ENCODE peak calls at places on chromosomes 5 and 9, in four cellular contexts. Z, K, Q and B are unnamed samples.

GRCh38 chr5:59673438-59674058 is 220.0 kb downstream of the PDE4D start:
- DNase-seq in K (no peak), Q (peak; percentile 65), Z (no peak), B (peak; percentile 67)

GRCh38 chr5:170070556-170071412 is 34.9 kb upstream of the FOXI1 start:
- DNase-seq in Z (no peak), Q (peak; percentile 49), K (peak; percentile 73), B (peak; percentile 46)

GRCh38 chr5:51997908-51998307 is 614.7 kb downstream of the ISL1 start:
- DNase-seq in K (no peak), Q (no peak), Z (no peak), B (no peak)

GRCh38 chr9:93111371-93112115 is 15.5 kb downstream of the CARD19 start:
- DNase-seq in Q (no peak), K (peak; percentile 74), Z (peak; percentile 25), B (no peak)

GRCh38 chr9:88710449-88710848 is 175.5 kb downstream of the NXNL2 start:
- DNase-seq in Z (no peak), Q (no peak), K (no peak), B (no peak)

GRCh38 chr5:177469061-177469628 is 4.3 kb downstream of the DBN1 start:
- DNase-seq in Z (peak; percentile 65), Q (peak; percentile 65), K (no peak), B (no peak)

GRCh38 chr9:77402286-77402685 is 225.0 kb downstream of the VPS13A start:
- DNase-seq in K (no peak), Z (no peak), Q (peak; percentile 6), B (no peak)

GRCh38 chr9:8268216-8268878 is 468.8 kb upstream of the DMAC1 start:
- DNase-seq in Q (peak; percentile 17), Z (no peak), K (no peak), B (no peak)

GRCh38 chr5:44085083-44085482 is 304.1 kb downstream of the FGF10 start:
- DNase-seq in K (no peak), Z (no peak), Q (no peak), B (no peak)

GRCh38 chr5:108141676-108142075 is 240.2 kb downstream of the FBXL17 start:
- DNase-seq in Z (no peak), Q (no peak), K (no peak), B (no peak)

GRCh38 chr5:56569051-56569450 is 246.3 kb upstream of the MAP3K1 start:
- DNase-seq in Q (no peak), Z (no peak), K (no peak), B (peak; percentile 64)

GRCh38 chr5:174503461-174504265 is 220.7 kb upstream of the MSX2 start:
- DNase-seq in Q (peak; percentile 68), Z (no peak), K (no peak), B (peak; percentile 89)

GRCh38 chr5:142292249-142292648 is 32.6 kb downstream of the SPRY4 start:
- DNase-seq in Z (no peak), K (no peak), Q (no peak), B (no peak)

GRCh38 chr9:107660976-107661375 is 171.4 kb upstream of the KLF4 start:
- DNase-seq in Q (no peak), K (no peak), Z (no peak), B (no peak)

GRCh38 chr9:109409998-109410397 is 88.1 kb downstream of the PTPN3 start:
- DNase-seq in Z (no peak), Q (no peak), K (no peak), B (no peak)

GRCh38 chr9:77927265-77927664 is 104.3 kb downstream of the GNAQ start:
- DNase-seq in Z (no peak), K (no peak), Q (peak; percentile 71), B (peak; percentile 48)

GRCh38 chr9:105858284-105858683 is 163.9 kb downstream of the TMEM38B start:
- DNase-seq in Q (no peak), K (no peak), Z (no peak), B (no peak)

GRCh38 chr5:171955761-171956160 is 50.7 kb downstream of the FBXW11 start:
- DNase-seq in K (no peak), Q (no peak), Z (no peak), B (no peak)

GRCh38 chr5:2522372-2522771 is 229.1 kb downstream of the IRX2 start:
- DNase-seq in K (no peak), Q (no peak), Z (no peak), B (no peak)

GRCh38 chr9:26677965-26678745 is 214.4 kb downstream of the CAAP1 start:
- DNase-seq in K (no peak), Q (no peak), Z (no peak), B (no peak)

GRCh38 chr5:150166193-150167162 is at the start of gene CDX1:
- DNase-seq in Q (no peak), K (no peak), Z (no peak), B (no peak)

GRCh38 chr5:52502591-52502990 is 285.1 kb upstream of the ITGA1 start:
- DNase-seq in Z (no peak), K (no peak), Q (no peak), B (no peak)

GRCh38 chr5:166340039-166340438 is 1951.4 kb upstream of the WWC1 start:
- DNase-seq in Z (no peak), K (no peak), Q (no peak), B (no peak)

GRCh38 chr5:164204338-164204946 is 699.0 kb downstream of the MAT2B start:
- DNase-seq in K (no peak), Q (peak; percentile 93), Z (no peak), B (peak; percentile 5)

GRCh38 chr9:99936947-99937587 is 30.6 kb downstream of the STX17 start:
- DNase-seq in Z (no peak), Q (no peak), K (no peak), B (no peak)

GRCh38 chr9:124342946-124343485 is 72.2 kb downstream of the PSMB7 start:
- DNase-seq in Z (peak; percentile 80), Q (peak; percentile 84), K (peak; percentile 89), B (peak; percentile 86)

GRCh38 chr5:79956173-79956670 is 34.8 kb downstream of the MTX3 start:
- DNase-seq in K (no peak), Q (peak; percentile 44), Z (no peak), B (no peak)

GRCh38 chr5:38556599-38557308 is at the start of gene LIFR:
- DNase-seq in Q (peak; percentile 76), Z (peak; percentile 89), K (peak; percentile 95), B (peak; percentile 85)

GRCh38 chr9:27194401-27195091 is 85.5 kb downstream of the TEK start:
- DNase-seq in Z (no peak), Q (peak; percentile 49), K (no peak), B (peak; percentile 92)

GRCh38 chr9:114779352-114779845 is 26.4 kb downstream of the TNFSF15 start:
- DNase-seq in Z (peak; percentile 51), Q (peak; percentile 25), K (peak; percentile 96), B (no peak)

GRCh38 chr9:17578577-17578910 is 322 bp upstream of the SH3GL2 start:
- DNase-seq in Q (no peak), K (no peak), Z (no peak), B (no peak)

GRCh38 chr9:17574342-17574741 is 4.5 kb upstream of the SH3GL2 start:
- DNase-seq in K (no peak), Z (no peak), Q (no peak), B (no peak)

GRCh38 chr9:17580119-17580518 is 1.3 kb downstream of the SH3GL2 start:
- DNase-seq in Q (no peak), Z (no peak), K (no peak), B (no peak)

GRCh38 chr9:17578911-17579793 is at the start of gene SH3GL2:
- DNase-seq in K (peak; percentile 87), Q (peak; percentile 8), Z (no peak), B (peak; percentile 7)
- TF ChIP-seq CTCF in K (no peak), Q (no peak), Z (no peak), B (no peak)

GRCh38 chr5:72506150-72506549 is 1.1 kb downstream of the ZNF366 start:
- DNase-seq in Q (no peak), K (no peak), Z (no peak), B (no peak)

GRCh38 chr5:72505539-72505938 is 1.7 kb downstream of the ZNF366 start:
- DNase-seq in K (no peak), Z (no peak), Q (no peak), B (no peak)

GRCh38 chr5:72503888-72504491 is 3.2 kb downstream of the ZNF366 start:
- DNase-seq in Q (no peak), Z (no peak), K (no peak), B (peak; percentile 27)

GRCh38 chr5:72507360-72508238 is at the start of gene ZNF366:
- DNase-seq in Q (no peak), K (no peak), Z (no peak), B (peak; percentile 60)

GRCh38 chr5:72505026-72505425 is 2.2 kb downstream of the ZNF366 start:
- DNase-seq in K (no peak), Q (no peak), Z (no peak), B (no peak)
- H3K4me3 ChIP-seq in K (peak overlapping the region; percentile 35), Q (no peak overlapping the region), Z (peak overlapping the region; percentile 55), B (no peak overlapping the region)

GRCh38 chr9:101536351-101536750 is 2.7 kb downstream of the RNF20 start:
- DNase-seq in Q (peak; percentile 29), K (no peak), Z (no peak), B (peak; percentile 15)

GRCh38 chr9:101530076-101530711 is 3.5 kb upstream of the RNF20 start:
- DNase-seq in K (no peak), Z (peak; percentile 39), Q (peak; percentile 82), B (peak; percentile 80)

GRCh38 chr9:101528015-101528414 is 5.6 kb upstream of the RNF20 start:
- DNase-seq in Z (no peak), Q (no peak), K (no peak), B (no peak)

GRCh38 chr9:101536938-101537337 is 3.3 kb downstream of the RNF20 start:
- DNase-seq in Q (peak; percentile 43), K (no peak), Z (no peak), B (peak; percentile 49)

DNA sequence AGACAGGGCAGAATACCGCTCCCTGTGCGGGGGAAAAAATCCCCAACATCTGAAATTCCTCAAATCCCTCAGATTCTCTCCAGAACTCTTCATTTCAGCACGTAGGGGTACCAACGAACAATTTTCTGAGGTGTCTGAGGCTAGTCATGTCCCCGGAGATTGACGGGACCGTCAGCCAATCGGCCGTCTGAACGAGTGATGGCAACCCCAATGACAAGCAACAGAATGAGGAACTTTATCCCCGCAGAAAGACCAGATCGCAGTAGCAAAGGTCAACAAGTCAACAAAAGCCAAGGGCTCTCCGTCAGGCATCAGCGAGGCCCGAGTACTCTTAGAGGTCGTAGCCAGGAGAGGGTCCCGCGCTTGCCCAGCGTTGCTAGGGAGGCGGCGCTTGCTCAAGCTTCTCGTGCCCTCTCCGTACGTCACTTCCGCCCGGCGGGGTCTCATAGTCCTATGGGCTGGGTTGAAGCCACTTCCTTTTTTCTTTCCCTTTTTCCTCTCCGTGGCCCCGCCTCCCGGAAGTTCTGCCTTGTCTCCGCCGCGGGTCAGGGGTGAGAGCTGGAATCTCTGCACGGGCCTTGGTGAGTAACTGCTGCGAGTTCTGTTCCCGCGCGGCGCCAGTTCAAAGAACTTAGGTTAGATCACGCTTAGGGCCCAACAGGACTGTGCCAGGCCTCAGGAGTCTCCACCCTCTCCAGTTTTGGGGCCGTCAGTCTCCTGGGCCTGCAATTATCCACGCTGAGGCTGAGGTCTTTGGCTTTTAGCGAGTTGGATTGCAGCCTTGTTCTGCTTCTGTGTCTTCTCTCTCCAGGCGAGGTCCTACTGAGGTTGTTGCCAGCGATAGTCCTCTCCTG is at the start of gene RNF20:
- DNase-seq in K (peak; percentile 100), Z (peak; percentile 100), Q (peak; percentile 99), B (peak; percentile 99)
- TF ChIP-seq CTCF in K (no peak), Z (no peak), Q (no peak), B (no peak)

GRCh38 chr5:54471398-54471797 is 15.9 kb downstream of the HSPB3 start:
- DNase-seq in Q (no peak), K (no peak), Z (no peak), B (no peak)

GRCh38 chr5:54469655-54470054 is 14.2 kb downstream of the HSPB3 start:
- DNase-seq in Q (peak; percentile 34), K (no peak), Z (no peak), B (peak; percentile 34)

GRCh38 chr5:54470677-54471076 is 15.2 kb downstream of the HSPB3 start:
- DNase-seq in K (no peak), Q (peak; percentile 90), Z (no peak), B (peak; percentile 46)

GRCh38 chr5:54470191-54470590 is 14.7 kb downstream of the HSPB3 start:
- DNase-seq in Z (no peak), K (no peak), Q (peak; percentile 77), B (peak; percentile 51)
- H3K4me3 ChIP-seq in Z (peak overlapping the region; percentile 41), K (peak overlapping the region; percentile 44), Q (peak overlapping the region; percentile 53), B (peak overlapping the region; percentile 47)